ENCODE peak calls at places on chromosomes 5 and 9, in eight cellular contexts. One of them, this sample, is unnamed.

GRCh38 chr5:37249820-37250175 is 622 bp upstream of the CPLANE1 start:
- DNase-seq in DND-41: no peak
- DNase-seq in type B pancreatic cell: no peak
- DNase-seq in esophagus squamous epithelium: no peak
- DNase-seq in uterus: no peak
- DNase-seq in vagina: no peak
- DNase-seq in fibroblast of pulmonary artery: no peak
- DNase-seq in A549: no peak
- DNase-seq in this sample: no peak

GRCh38 chr9:75088646-75089368 is 493 bp downstream of the OSTF1 start:
- DNase-seq in A549: peak; percentile 49
- DNase-seq in type B pancreatic cell: no peak
- DNase-seq in DND-41: no peak
- DNase-seq in uterus: peak; percentile 57
- DNase-seq in vagina: peak; percentile 92
- DNase-seq in esophagus squamous epithelium: peak; percentile 25
- DNase-seq in fibroblast of pulmonary artery: peak; percentile 69
- DNase-seq in this sample: peak; percentile 87

GRCh38 chr9:101668466-101668865 is 70.0 kb downstream of the GRIN3A start:
- DNase-seq in A549: no peak
- DNase-seq in esophagus squamous epithelium: no peak
- DNase-seq in type B pancreatic cell: no peak
- DNase-seq in uterus: no peak
- DNase-seq in fibroblast of pulmonary artery: no peak
- DNase-seq in DND-41: no peak
- DNase-seq in vagina: no peak
- DNase-seq in this sample: no peak

GRCh38 chr5:81213070-81213469 is 20.1 kb upstream of the CKMT2 start:
- DNase-seq in uterus: no peak
- DNase-seq in DND-41: no peak
- DNase-seq in vagina: no peak
- DNase-seq in type B pancreatic cell: no peak
- DNase-seq in fibroblast of pulmonary artery: no peak
- DNase-seq in esophagus squamous epithelium: no peak
- DNase-seq in A549: no peak
- DNase-seq in this sample: peak; percentile 26

GRCh38 chr5:91443028-91443427 is 59.9 kb upstream of the ARRDC3 start:
- DNase-seq in uterus: no peak
- DNase-seq in DND-41: no peak
- DNase-seq in esophagus squamous epithelium: no peak
- DNase-seq in A549: no peak
- DNase-seq in fibroblast of pulmonary artery: peak; percentile 19
- DNase-seq in type B pancreatic cell: no peak
- DNase-seq in vagina: no peak
- DNase-seq in this sample: no peak

GRCh38 chr9:86943223-86943870 is 4.0 kb downstream of the GAS1 start:
- DNase-seq in esophagus squamous epithelium: no peak
- DNase-seq in vagina: no peak
- DNase-seq in DND-41: no peak
- DNase-seq in fibroblast of pulmonary artery: peak; percentile 78
- DNase-seq in A549: no peak
- DNase-seq in uterus: no peak
- DNase-seq in type B pancreatic cell: no peak
- DNase-seq in this sample: no peak

GRCh38 chr5:141084487-141084989 is 9.9 kb upstream of the PCDHB2 start:
- DNase-seq in vagina: no peak
- DNase-seq in DND-41: peak; percentile 25
- DNase-seq in esophagus squamous epithelium: no peak
- DNase-seq in A549: peak; percentile 59
- DNase-seq in type B pancreatic cell: no peak
- DNase-seq in uterus: peak; percentile 39
- DNase-seq in fibroblast of pulmonary artery: peak; percentile 46
- DNase-seq in this sample: no peak

GRCh38 chr5:159405611-159406031 is 75.3 kb upstream of the IL12B start:
- DNase-seq in type B pancreatic cell: no peak
- DNase-seq in esophagus squamous epithelium: no peak
- DNase-seq in fibroblast of pulmonary artery: no peak
- DNase-seq in vagina: no peak
- DNase-seq in DND-41: no peak
- DNase-seq in A549: no peak
- DNase-seq in uterus: no peak
- DNase-seq in this sample: no peak

GRCh38 chr5:126877569-126877968 is 100.6 kb downstream of the LMNB1 start:
- DNase-seq in vagina: no peak
- DNase-seq in fibroblast of pulmonary artery: no peak
- DNase-seq in uterus: no peak
- DNase-seq in DND-41: no peak
- DNase-seq in esophagus squamous epithelium: no peak
- DNase-seq in A549: no peak
- DNase-seq in type B pancreatic cell: no peak
- DNase-seq in this sample: no peak

GRCh38 chr5:13488254-13488931 is 456.1 kb downstream of the DNAH5 start:
- DNase-seq in DND-41: no peak
- DNase-seq in type B pancreatic cell: no peak
- DNase-seq in vagina: no peak
- DNase-seq in uterus: no peak
- DNase-seq in esophagus squamous epithelium: no peak
- DNase-seq in fibroblast of pulmonary artery: no peak
- DNase-seq in A549: no peak
- DNase-seq in this sample: no peak

GRCh38 chr5:113170707-113171106 is 194.1 kb downstream of the DCP2 start:
- DNase-seq in fibroblast of pulmonary artery: no peak
- DNase-seq in type B pancreatic cell: no peak
- DNase-seq in vagina: no peak
- DNase-seq in uterus: no peak
- DNase-seq in esophagus squamous epithelium: no peak
- DNase-seq in DND-41: no peak
- DNase-seq in A549: no peak
- DNase-seq in this sample: no peak

GRCh38 chr5:3595102-3595961 is at the start of gene IRX1:
- DNase-seq in esophagus squamous epithelium: no peak
- DNase-seq in uterus: no peak
- DNase-seq in type B pancreatic cell: no peak
- DNase-seq in fibroblast of pulmonary artery: no peak
- DNase-seq in vagina: no peak
- DNase-seq in A549: no peak
- DNase-seq in DND-41: no peak
- DNase-seq in this sample: peak; percentile 82

GRCh38 chr9:77899679-77900354 is 131.8 kb downstream of the GNAQ start:
- DNase-seq in vagina: no peak
- DNase-seq in uterus: no peak
- DNase-seq in A549: no peak
- DNase-seq in DND-41: no peak
- DNase-seq in fibroblast of pulmonary artery: peak; percentile 54
- DNase-seq in esophagus squamous epithelium: no peak
- DNase-seq in type B pancreatic cell: no peak
- DNase-seq in this sample: no peak

GRCh38 chr5:151691706-151692105 is 5.0 kb upstream of the SPARC start:
- DNase-seq in uterus: no peak
- DNase-seq in type B pancreatic cell: no peak
- DNase-seq in DND-41: no peak
- DNase-seq in A549: no peak
- DNase-seq in esophagus squamous epithelium: no peak
- DNase-seq in vagina: no peak
- DNase-seq in fibroblast of pulmonary artery: no peak
- DNase-seq in this sample: no peak

GRCh38 chr5:74231697-74232096 is 408.8 kb downstream of the ENC1 start:
- DNase-seq in vagina: no peak
- DNase-seq in uterus: no peak
- DNase-seq in A549: no peak
- DNase-seq in esophagus squamous epithelium: no peak
- DNase-seq in type B pancreatic cell: no peak
- DNase-seq in fibroblast of pulmonary artery: no peak
- DNase-seq in DND-41: no peak
- DNase-seq in this sample: no peak

GRCh38 chr5:89211836-89212235 is 328.9 kb upstream of the MEF2C start:
- DNase-seq in vagina: no peak
- DNase-seq in esophagus squamous epithelium: no peak
- DNase-seq in type B pancreatic cell: no peak
- DNase-seq in A549: no peak
- DNase-seq in DND-41: no peak
- DNase-seq in uterus: no peak
- DNase-seq in fibroblast of pulmonary artery: peak; percentile 76
- DNase-seq in this sample: no peak

GRCh38 chr9:536597-537511 is 304.6 kb upstream of the DMRT1 start:
- DNase-seq in fibroblast of pulmonary artery: no peak
- DNase-seq in type B pancreatic cell: no peak
- DNase-seq in esophagus squamous epithelium: no peak
- DNase-seq in uterus: no peak
- DNase-seq in vagina: no peak
- DNase-seq in A549: no peak
- DNase-seq in DND-41: no peak
- DNase-seq in this sample: no peak

GRCh38 chr9:655875-656274 is 185.6 kb upstream of the DMRT1 start:
- DNase-seq in DND-41: no peak
- DNase-seq in type B pancreatic cell: no peak
- DNase-seq in A549: no peak
- DNase-seq in vagina: no peak
- DNase-seq in fibroblast of pulmonary artery: peak; percentile 56
- DNase-seq in uterus: peak; percentile 57
- DNase-seq in esophagus squamous epithelium: no peak
- DNase-seq in this sample: peak; percentile 71

GRCh38 chr5:126370796-126371718 is 52.2 kb upstream of the GRAMD2B start:
- DNase-seq in esophagus squamous epithelium: no peak
- DNase-seq in fibroblast of pulmonary artery: peak; percentile 68
- DNase-seq in A549: peak; percentile 35
- DNase-seq in uterus: no peak
- DNase-seq in vagina: no peak
- DNase-seq in type B pancreatic cell: no peak
- DNase-seq in DND-41: no peak
- DNase-seq in this sample: no peak

GRCh38 chr5:118042076-118042475 is 946.3 kb downstream of the DTWD2 start:
- DNase-seq in DND-41: no peak
- DNase-seq in fibroblast of pulmonary artery: peak; percentile 8
- DNase-seq in A549: no peak
- DNase-seq in vagina: no peak
- DNase-seq in esophagus squamous epithelium: no peak
- DNase-seq in uterus: no peak
- DNase-seq in type B pancreatic cell: no peak
- DNase-seq in this sample: no peak
- TF ChIP-seq CTCF in DND-41: no peak
- TF ChIP-seq CTCF in fibroblast of pulmonary artery: peak; percentile 19
- TF ChIP-seq CTCF in A549: no peak
- TF ChIP-seq CTCF in vagina: no peak
- TF ChIP-seq CTCF in esophagus squamous epithelium: no peak
- TF ChIP-seq CTCF in uterus: no peak
- TF ChIP-seq CTCF in type B pancreatic cell: peak; percentile 56
- TF ChIP-seq CTCF in this sample: no peak

GRCh38 chr9:37800631-37801286 is at the start of gene DCAF10:
- DNase-seq in esophagus squamous epithelium: peak; percentile 17
- DNase-seq in vagina: peak; percentile 89
- DNase-seq in A549: peak; percentile 58
- DNase-seq in type B pancreatic cell: peak; percentile 95
- DNase-seq in DND-41: peak; percentile 86
- DNase-seq in fibroblast of pulmonary artery: peak; percentile 84
- DNase-seq in uterus: peak; percentile 76
- DNase-seq in this sample: peak; percentile 94
- TF ChIP-seq CTCF in esophagus squamous epithelium: no peak
- TF ChIP-seq CTCF in vagina: no peak
- TF ChIP-seq CTCF in A549: no peak
- TF ChIP-seq CTCF in type B pancreatic cell: peak; percentile 15
- TF ChIP-seq CTCF in DND-41: no peak
- TF ChIP-seq CTCF in fibroblast of pulmonary artery: no peak
- TF ChIP-seq CTCF in uterus: no peak
- TF ChIP-seq CTCF in this sample: no peak

DNA sequence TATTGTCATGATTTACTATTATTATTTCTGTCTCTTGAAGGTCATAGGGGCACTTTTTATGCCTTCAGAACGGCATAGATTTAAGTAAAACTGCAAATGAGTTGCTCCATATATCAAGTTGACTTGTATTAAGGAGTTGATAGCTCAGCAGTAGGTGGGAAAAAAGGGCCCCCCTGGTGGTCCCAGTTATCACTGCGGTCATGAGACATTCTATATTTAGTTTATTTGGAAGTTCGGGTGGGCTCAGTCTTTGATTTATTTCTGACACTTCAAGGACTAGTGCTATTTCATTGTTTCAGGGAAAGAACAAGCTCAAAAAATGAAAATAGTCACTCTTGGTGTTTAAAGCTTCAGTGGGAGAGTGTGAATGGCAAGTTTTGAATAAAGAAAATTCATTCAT is 159.3 kb downstream of the SLC24A2 start:
- DNase-seq in uterus: no peak
- DNase-seq in A549: no peak
- DNase-seq in type B pancreatic cell: no peak
- DNase-seq in DND-41: peak; percentile 16
- DNase-seq in esophagus squamous epithelium: no peak
- DNase-seq in fibroblast of pulmonary artery: no peak
- DNase-seq in vagina: no peak
- DNase-seq in this sample: no peak
- TF ChIP-seq CTCF in uterus: no peak
- TF ChIP-seq CTCF in A549: no peak
- TF ChIP-seq CTCF in type B pancreatic cell: peak; percentile 66
- TF ChIP-seq CTCF in DND-41: peak; percentile 48
- TF ChIP-seq CTCF in esophagus squamous epithelium: no peak
- TF ChIP-seq CTCF in fibroblast of pulmonary artery: no peak
- TF ChIP-seq CTCF in vagina: no peak
- TF ChIP-seq CTCF in this sample: no peak

GRCh38 chr5:133779828-133780475 is 167.6 kb upstream of the FSTL4 start:
- DNase-seq in uterus: no peak
- DNase-seq in DND-41: no peak
- DNase-seq in esophagus squamous epithelium: no peak
- DNase-seq in fibroblast of pulmonary artery: no peak
- DNase-seq in type B pancreatic cell: peak; percentile 40
- DNase-seq in vagina: no peak
- DNase-seq in A549: no peak
- DNase-seq in this sample: no peak
- TF ChIP-seq CTCF in uterus: no peak
- TF ChIP-seq CTCF in DND-41: peak; percentile 17
- TF ChIP-seq CTCF in esophagus squamous epithelium: no peak
- TF ChIP-seq CTCF in fibroblast of pulmonary artery: no peak
- TF ChIP-seq CTCF in type B pancreatic cell: no peak
- TF ChIP-seq CTCF in vagina: no peak
- TF ChIP-seq CTCF in A549: no peak
- TF ChIP-seq CTCF in this sample: no peak

DNA sequence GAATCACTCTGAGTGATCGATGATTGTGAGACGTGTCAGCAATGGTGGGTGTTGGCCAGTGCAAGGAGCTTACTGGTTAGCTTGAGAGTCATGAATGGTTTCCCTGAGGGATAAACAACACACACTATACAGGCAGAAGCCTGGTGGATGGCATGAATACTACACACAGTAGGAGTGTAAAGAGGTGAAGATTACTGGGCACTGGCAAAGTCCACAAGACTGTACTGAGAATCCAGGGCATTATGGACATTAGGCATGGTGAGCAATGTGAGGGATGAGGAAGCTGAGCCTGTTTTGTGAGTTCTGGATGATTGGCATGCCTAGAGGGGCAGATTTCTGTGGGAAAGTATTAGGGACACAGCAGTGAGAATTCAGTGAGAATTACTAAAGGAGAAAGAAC is 71.3 kb downstream of the KDM4C start:
- DNase-seq in DND-41: no peak
- DNase-seq in vagina: no peak
- DNase-seq in esophagus squamous epithelium: no peak
- DNase-seq in uterus: no peak
- DNase-seq in type B pancreatic cell: no peak
- DNase-seq in A549: peak; percentile 18
- DNase-seq in fibroblast of pulmonary artery: peak; percentile 13
- DNase-seq in this sample: no peak
- TF ChIP-seq CTCF in DND-41: no peak
- TF ChIP-seq CTCF in vagina: no peak
- TF ChIP-seq CTCF in esophagus squamous epithelium: no peak
- TF ChIP-seq CTCF in uterus: no peak
- TF ChIP-seq CTCF in type B pancreatic cell: peak; percentile 29
- TF ChIP-seq CTCF in A549: no peak
- TF ChIP-seq CTCF in fibroblast of pulmonary artery: no peak
- TF ChIP-seq CTCF in this sample: no peak